ENCODE peak calls at places on chromosomes 11 and 22, in seven cellular contexts. One of them, this sample, is unnamed. For H3K4me1, the result is how much of the 10 kb centered on the place peaks cover.

GRCh38 chr11:106493751-106494150 is 416.3 kb downstream of the AASDHPPT start:
- DNase-seq in heart left ventricle: no peak
- DNase-seq in tibial nerve: no peak
- DNase-seq in CD8-positive, alpha-beta memory T cell: no peak
- DNase-seq in psoas muscle: no peak
- DNase-seq in adrenal gland: no peak
- DNase-seq in mesendoderm: no peak
- DNase-seq in this sample: no peak

GRCh38 chr11:73393011-73393380 is 16.8 kb downstream of the RELT start:
- DNase-seq in mesendoderm: no peak
- DNase-seq in psoas muscle: no peak
- DNase-seq in adrenal gland: no peak
- DNase-seq in CD8-positive, alpha-beta memory T cell: no peak
- DNase-seq in heart left ventricle: peak
- DNase-seq in tibial nerve: no peak
- DNase-seq in this sample: no peak

GRCh38 chr22:45344339-45344738 is 34.6 kb downstream of the FAM118A start:
- DNase-seq in CD8-positive, alpha-beta memory T cell: no peak
- DNase-seq in mesendoderm: peak
- DNase-seq in psoas muscle: no peak
- DNase-seq in tibial nerve: no peak
- DNase-seq in adrenal gland: no peak
- DNase-seq in heart left ventricle: no peak
- DNase-seq in this sample: peak

GRCh38 chr11:15967166-15967565 is 389.2 kb downstream of the SOX6 start:
- DNase-seq in CD8-positive, alpha-beta memory T cell: no peak
- DNase-seq in mesendoderm: peak
- DNase-seq in psoas muscle: no peak
- DNase-seq in heart left ventricle: no peak
- DNase-seq in adrenal gland: no peak
- DNase-seq in tibial nerve: no peak
- DNase-seq in this sample: no peak

GRCh38 chr11:80163441-80163840 is 722.6 kb upstream of the TENM4 start:
- DNase-seq in tibial nerve: no peak
- DNase-seq in psoas muscle: no peak
- DNase-seq in CD8-positive, alpha-beta memory T cell: no peak
- DNase-seq in mesendoderm: no peak
- DNase-seq in heart left ventricle: no peak
- DNase-seq in adrenal gland: no peak
- DNase-seq in this sample: no peak

GRCh38 chr11:84468255-84468654 is 1158.9 kb downstream of the DLG2 start:
- DNase-seq in CD8-positive, alpha-beta memory T cell: no peak
- DNase-seq in tibial nerve: no peak
- DNase-seq in adrenal gland: no peak
- DNase-seq in psoas muscle: no peak
- DNase-seq in mesendoderm: no peak
- DNase-seq in heart left ventricle: no peak
- DNase-seq in this sample: no peak

GRCh38 chr11:15636520-15637065 is 521.9 kb downstream of the INSC start:
- DNase-seq in mesendoderm: no peak
- DNase-seq in adrenal gland: no peak
- DNase-seq in heart left ventricle: no peak
- DNase-seq in tibial nerve: no peak
- DNase-seq in psoas muscle: no peak
- DNase-seq in CD8-positive, alpha-beta memory T cell: no peak
- DNase-seq in this sample: no peak

GRCh38 chr22:36027960-36028645 is 521 bp downstream of the RBFOX2 start:
- DNase-seq in adrenal gland: no peak
- DNase-seq in mesendoderm: peak
- DNase-seq in heart left ventricle: peak
- DNase-seq in tibial nerve: no peak
- DNase-seq in CD8-positive, alpha-beta memory T cell: no peak
- DNase-seq in psoas muscle: peak
- DNase-seq in this sample: no peak

GRCh38 chr11:62883677-62884076 is 3.0 kb downstream of the SLC3A2 start:
- DNase-seq in mesendoderm: no peak
- DNase-seq in CD8-positive, alpha-beta memory T cell: no peak
- DNase-seq in tibial nerve: no peak
- DNase-seq in heart left ventricle: no peak
- DNase-seq in psoas muscle: no peak
- DNase-seq in adrenal gland: no peak
- DNase-seq in this sample: no peak

GRCh38 chr11:9716275-9717039 is 52.6 kb downstream of the SWAP70 start:
- DNase-seq in adrenal gland: peak
- DNase-seq in psoas muscle: no peak
- DNase-seq in CD8-positive, alpha-beta memory T cell: no peak
- DNase-seq in mesendoderm: no peak
- DNase-seq in tibial nerve: no peak
- DNase-seq in heart left ventricle: no peak
- DNase-seq in this sample: no peak

GRCh38 chr11:126874831-126875230 is 125.7 kb downstream of the KIRREL3 start:
- DNase-seq in mesendoderm: peak
- DNase-seq in CD8-positive, alpha-beta memory T cell: no peak
- DNase-seq in adrenal gland: no peak
- DNase-seq in heart left ventricle: no peak
- DNase-seq in psoas muscle: no peak
- DNase-seq in tibial nerve: no peak
- DNase-seq in this sample: peak

GRCh38 chr22:42338502-42338901 is 68.0 kb upstream of the TCF20 start:
- DNase-seq in mesendoderm: no peak
- DNase-seq in CD8-positive, alpha-beta memory T cell: no peak
- DNase-seq in heart left ventricle: no peak
- DNase-seq in tibial nerve: no peak
- DNase-seq in psoas muscle: no peak
- DNase-seq in adrenal gland: no peak
- DNase-seq in this sample: no peak

GRCh38 chr11:6431861-6432260 is 8.9 kb downstream of the HPX start:
- DNase-seq in heart left ventricle: no peak
- DNase-seq in tibial nerve: no peak
- DNase-seq in CD8-positive, alpha-beta memory T cell: no peak
- DNase-seq in adrenal gland: no peak
- DNase-seq in psoas muscle: no peak
- DNase-seq in mesendoderm: peak
- DNase-seq in this sample: no peak

GRCh38 chr11:116615211-116615865 is 157.4 kb downstream of the BUD13 start:
- DNase-seq in heart left ventricle: no peak
- DNase-seq in tibial nerve: no peak
- DNase-seq in CD8-positive, alpha-beta memory T cell: no peak
- DNase-seq in adrenal gland: no peak
- DNase-seq in mesendoderm: no peak
- DNase-seq in psoas muscle: no peak
- DNase-seq in this sample: no peak

GRCh38 chr11:9905562-9905961 is 241.7 kb downstream of the SWAP70 start:
- DNase-seq in psoas muscle: no peak
- DNase-seq in tibial nerve: no peak
- DNase-seq in CD8-positive, alpha-beta memory T cell: no peak
- DNase-seq in adrenal gland: no peak
- DNase-seq in mesendoderm: no peak
- DNase-seq in heart left ventricle: no peak
- DNase-seq in this sample: no peak

GRCh38 chr11:79845002-79845709 is 404.3 kb upstream of the TENM4 start:
- DNase-seq in heart left ventricle: no peak
- DNase-seq in adrenal gland: no peak
- DNase-seq in CD8-positive, alpha-beta memory T cell: no peak
- DNase-seq in tibial nerve: no peak
- DNase-seq in psoas muscle: no peak
- DNase-seq in mesendoderm: no peak
- DNase-seq in this sample: no peak

GRCh38 chr11:118928870-118929495 is 3.3 kb upstream of the BCL9L start:
- DNase-seq in mesendoderm: peak
- DNase-seq in CD8-positive, alpha-beta memory T cell: no peak
- DNase-seq in heart left ventricle: peak
- DNase-seq in tibial nerve: no peak
- DNase-seq in psoas muscle: peak
- DNase-seq in adrenal gland: peak
- DNase-seq in this sample: no peak
- H3K4me1 ChIP-seq in mesendoderm: under half
- H3K4me1 ChIP-seq in CD8-positive, alpha-beta memory T cell: under half
- H3K4me1 ChIP-seq in heart left ventricle: under half
- H3K4me1 ChIP-seq in tibial nerve: under half
- H3K4me1 ChIP-seq in psoas muscle: under half
- H3K4me1 ChIP-seq in adrenal gland: under half
- H3K4me1 ChIP-seq in this sample: under half

DNA sequence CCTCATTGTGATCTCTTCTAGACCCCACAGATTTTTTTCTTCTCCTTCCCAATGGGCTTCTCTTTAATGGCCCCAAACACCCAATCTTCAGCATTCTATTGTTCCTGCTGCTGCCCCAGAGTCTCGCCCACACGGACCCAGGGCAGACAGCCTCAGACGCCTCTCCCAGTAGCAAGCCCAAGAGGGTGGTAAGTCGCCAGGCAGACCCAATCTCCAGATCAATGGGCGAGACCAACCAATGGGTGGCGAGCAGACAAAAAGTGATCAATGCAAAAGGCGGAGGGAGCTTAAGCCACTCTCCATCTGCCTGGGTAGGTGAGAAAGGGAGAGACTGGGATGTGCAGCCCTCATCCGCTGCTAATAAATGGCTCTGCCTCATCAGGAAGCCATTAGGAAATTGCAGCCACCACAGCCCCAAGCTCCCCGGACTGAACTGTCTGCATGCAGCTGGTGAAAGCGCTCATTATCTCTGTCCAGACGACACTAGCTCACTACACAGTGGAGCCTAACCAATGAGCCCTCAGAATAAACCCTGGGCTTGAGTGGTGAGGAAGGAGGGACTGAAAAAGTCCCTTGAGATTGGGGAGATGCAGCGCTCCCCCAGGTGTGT is 81.8 kb downstream of the ETS1 start:
- DNase-seq in tibial nerve: no peak
- DNase-seq in adrenal gland: no peak
- DNase-seq in psoas muscle: no peak
- DNase-seq in mesendoderm: no peak
- DNase-seq in CD8-positive, alpha-beta memory T cell: no peak
- DNase-seq in heart left ventricle: no peak
- DNase-seq in this sample: no peak
- H3K4me1 ChIP-seq in tibial nerve: half or more
- H3K4me1 ChIP-seq in adrenal gland: under half
- H3K4me1 ChIP-seq in psoas muscle: half or more
- H3K4me1 ChIP-seq in mesendoderm: under half
- H3K4me1 ChIP-seq in CD8-positive, alpha-beta memory T cell: half or more
- H3K4me1 ChIP-seq in heart left ventricle: under half
- H3K4me1 ChIP-seq in this sample: under half

GRCh38 chr11:120424185-120424969 is 87.2 kb upstream of the GRIK4 start:
- DNase-seq in psoas muscle: no peak
- DNase-seq in tibial nerve: no peak
- DNase-seq in mesendoderm: no peak
- DNase-seq in CD8-positive, alpha-beta memory T cell: no peak
- DNase-seq in adrenal gland: no peak
- DNase-seq in heart left ventricle: no peak
- DNase-seq in this sample: no peak

GRCh38 chr11:120424970-120425332 is 86.6 kb upstream of the GRIK4 start:
- DNase-seq in mesendoderm: no peak
- DNase-seq in tibial nerve: no peak
- DNase-seq in CD8-positive, alpha-beta memory T cell: no peak
- DNase-seq in psoas muscle: no peak
- DNase-seq in heart left ventricle: no peak
- DNase-seq in adrenal gland: no peak
- DNase-seq in this sample: no peak

GRCh38 chr11:120420572-120420971 is 84.4 kb downstream of the ARHGEF12 start:
- DNase-seq in adrenal gland: no peak
- DNase-seq in CD8-positive, alpha-beta memory T cell: no peak
- DNase-seq in mesendoderm: no peak
- DNase-seq in heart left ventricle: no peak
- DNase-seq in psoas muscle: no peak
- DNase-seq in tibial nerve: no peak
- DNase-seq in this sample: no peak

DNA sequence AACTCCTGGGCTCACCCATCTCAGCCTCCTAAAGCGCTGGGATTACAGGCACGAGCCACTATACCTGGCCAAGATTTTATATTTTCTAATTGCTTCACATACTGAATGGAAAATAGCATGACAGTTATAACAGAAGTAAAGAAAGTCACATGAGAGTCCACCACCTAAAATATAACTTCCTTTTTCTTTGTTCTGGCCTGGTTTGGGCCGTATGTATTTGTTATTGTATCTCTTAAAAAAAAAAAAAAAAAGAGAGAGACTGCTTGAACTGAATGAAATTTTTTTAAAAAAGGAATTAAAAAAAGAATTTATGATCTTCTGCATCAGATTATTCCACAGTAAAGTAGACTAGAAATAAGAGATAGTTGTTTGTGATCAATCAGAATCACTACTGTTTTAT is 86.0 kb upstream of the GRIK4 start:
- DNase-seq in adrenal gland: no peak
- DNase-seq in CD8-positive, alpha-beta memory T cell: no peak
- DNase-seq in mesendoderm: no peak
- DNase-seq in tibial nerve: no peak
- DNase-seq in psoas muscle: no peak
- DNase-seq in heart left ventricle: no peak
- DNase-seq in this sample: no peak
- H3K4me1 ChIP-seq in adrenal gland: under half
- H3K4me1 ChIP-seq in CD8-positive, alpha-beta memory T cell: under half
- H3K4me1 ChIP-seq in mesendoderm: under half
- H3K4me1 ChIP-seq in tibial nerve: under half
- H3K4me1 ChIP-seq in psoas muscle: under half
- H3K4me1 ChIP-seq in heart left ventricle: under half
- H3K4me1 ChIP-seq in this sample: under half

GRCh38 chr11:64865286-64866172 is 12.9 kb downstream of the EHD1 start:
- DNase-seq in adrenal gland: no peak
- DNase-seq in CD8-positive, alpha-beta memory T cell: no peak
- DNase-seq in psoas muscle: peak
- DNase-seq in heart left ventricle: no peak
- DNase-seq in tibial nerve: no peak
- DNase-seq in mesendoderm: no peak
- DNase-seq in this sample: no peak
- H3K4me1 ChIP-seq in adrenal gland: under half
- H3K4me1 ChIP-seq in CD8-positive, alpha-beta memory T cell: half or more
- H3K4me1 ChIP-seq in psoas muscle: half or more
- H3K4me1 ChIP-seq in heart left ventricle: half or more
- H3K4me1 ChIP-seq in tibial nerve: half or more
- H3K4me1 ChIP-seq in mesendoderm: under half
- H3K4me1 ChIP-seq in this sample: under half

DNA sequence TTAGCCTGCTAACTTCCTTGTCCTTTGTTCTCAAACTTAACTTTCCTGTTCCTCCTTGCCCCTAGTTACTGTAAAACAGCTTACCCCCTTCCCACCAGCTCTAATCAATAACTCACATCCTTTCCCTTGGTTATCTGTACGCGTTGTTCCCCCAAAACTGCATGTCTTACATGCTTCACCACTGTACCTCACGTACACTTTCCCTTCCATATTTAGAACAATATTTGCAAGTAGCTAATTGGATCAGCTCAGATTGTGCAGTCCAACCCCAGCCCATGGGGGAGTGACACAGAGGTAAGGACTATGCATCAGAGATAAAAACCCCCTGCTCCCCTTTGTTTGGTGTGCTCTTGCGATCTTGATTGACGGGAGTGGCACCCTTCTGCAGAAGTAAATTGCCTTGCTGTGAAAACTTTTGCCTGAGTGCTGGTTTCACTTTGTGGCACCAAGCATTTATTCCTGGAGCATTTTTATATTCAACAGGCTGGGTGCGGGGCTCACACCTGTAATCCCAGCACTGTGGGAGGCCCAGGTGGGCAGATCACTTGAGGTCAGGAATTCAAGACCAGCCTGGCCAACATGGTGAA is 30.9 kb downstream of the MIF start:
- DNase-seq in CD8-positive, alpha-beta memory T cell: no peak
- DNase-seq in heart left ventricle: no peak
- DNase-seq in adrenal gland: no peak
- DNase-seq in tibial nerve: no peak
- DNase-seq in psoas muscle: no peak
- DNase-seq in mesendoderm: no peak
- DNase-seq in this sample: no peak
- H3K4me1 ChIP-seq in CD8-positive, alpha-beta memory T cell: under half
- H3K4me1 ChIP-seq in heart left ventricle: under half
- H3K4me1 ChIP-seq in adrenal gland: under half
- H3K4me1 ChIP-seq in tibial nerve: under half
- H3K4me1 ChIP-seq in psoas muscle: under half
- H3K4me1 ChIP-seq in mesendoderm: under half
- H3K4me1 ChIP-seq in this sample: under half

GRCh38 chr11:64241430-64242153 is 697 bp downstream of the FKBP2 start:
- DNase-seq in CD8-positive, alpha-beta memory T cell: peak
- DNase-seq in tibial nerve: peak
- DNase-seq in adrenal gland: peak
- DNase-seq in mesendoderm: peak
- DNase-seq in psoas muscle: peak
- DNase-seq in heart left ventricle: peak
- DNase-seq in this sample: peak
- H3K4me1 ChIP-seq in CD8-positive, alpha-beta memory T cell: under half
- H3K4me1 ChIP-seq in tibial nerve: half or more
- H3K4me1 ChIP-seq in adrenal gland: under half
- H3K4me1 ChIP-seq in mesendoderm: under half
- H3K4me1 ChIP-seq in psoas muscle: under half
- H3K4me1 ChIP-seq in heart left ventricle: under half
- H3K4me1 ChIP-seq in this sample: under half